ENCODE peak calls at places on chromosomes 7 and 10, in ten cellular contexts. Z is B cell; P is left ventricle myocardium inferior; I is adrenal gland; K is CD8-positive, alpha-beta T cell; O is colonic mucosa; E is WERI-Rb-1; A is ovary; J is breast epithelium; D is cardiac muscle cell. Y is an unnamed sample.

GRCh38 chr10:77548157-77548556 is 89.5 kb downstream of the KCNMA1 start:
- DNase-seq in Z (no peak), P (no peak), I (no peak), K (no peak), O (peak), E (no peak), A (no peak), J (no peak), D (no peak), Y (no peak)

GRCh38 chr10:62597226-62597625 is 207.3 kb upstream of the ADO start:
- DNase-seq in Z (no peak), P (no peak), I (no peak), K (no peak), O (no peak), E (no peak), A (no peak), J (no peak), D (no peak), Y (no peak)

GRCh38 chr10:125144209-125144608 is 16.2 kb downstream of the CTBP2 start:
- DNase-seq in Z (no peak), P (no peak), I (no peak), K (no peak), O (no peak), E (no peak), A (no peak), J (no peak), D (no peak), Y (no peak)

GRCh38 chr7:80475383-80475782 is 36.5 kb downstream of the GNAT3 start:
- DNase-seq in Z (no peak), P (no peak), I (no peak), K (no peak), O (no peak), E (no peak), A (no peak), J (no peak), D (no peak), Y (no peak)

GRCh38 chr7:50869108-50869716 is 86.5 kb upstream of the GRB10 start:
- DNase-seq in Z (no peak), P (no peak), I (no peak), K (no peak), O (no peak), E (no peak), A (no peak), J (no peak), D (no peak), Y (no peak)

GRCh38 chr10:5890519-5890878 is 456 bp downstream of the FBH1 start:
- DNase-seq in Z (no peak), P (no peak), I (peak), K (no peak), O (peak), E (peak), A (no peak), J (no peak), D (peak), Y (no peak)

GRCh38 chr7:84073476-84073875 is 121.1 kb downstream of the SEMA3A start:
- DNase-seq in Z (no peak), P (no peak), I (no peak), K (no peak), O (no peak), E (no peak), A (no peak), J (no peak), D (no peak), Y (no peak)

GRCh38 chr10:36888925-36889573 is 236.3 kb upstream of the ANKRD30A start:
- DNase-seq in Z (peak), P (no peak), I (no peak), K (no peak), O (peak), E (peak), A (no peak), J (peak), D (peak), Y (no peak)

GRCh38 chr10:100008708-100009282 is 952 bp downstream of the DNMBP start:
- DNase-seq in Z (no peak), P (no peak), I (no peak), K (no peak), O (no peak), E (no peak), A (no peak), J (no peak), D (no peak), Y (no peak)

GRCh38 chr7:33760146-33760545 is 145.2 kb upstream of the BMPER start:
- DNase-seq in Z (no peak), P (no peak), I (no peak), K (no peak), O (no peak), E (no peak), A (no peak), J (no peak), D (no peak), Y (no peak)

GRCh38 chr7:113314594-113314993 is 196.2 kb upstream of the SMIM30 start:
- DNase-seq in Z (no peak), P (no peak), I (no peak), K (no peak), O (no peak), E (no peak), A (no peak), J (no peak), D (no peak), Y (no peak)

GRCh38 chr10:47370015-47370767 is 13.9 kb downstream of the ZNF488 start:
- DNase-seq in Z (peak), P (no peak), I (no peak), K (peak), O (no peak), E (no peak), A (no peak), J (peak), D (no peak), Y (no peak)

GRCh38 chr10:124072106-124072505 is 21.3 kb downstream of the CHST15 start:
- DNase-seq in Z (no peak), P (no peak), I (no peak), K (no peak), O (no peak), E (no peak), A (no peak), J (no peak), D (no peak), Y (no peak)

GRCh38 chr7:34260282-34260681 is 354.9 kb downstream of the BMPER start:
- DNase-seq in Z (no peak), P (no peak), I (no peak), K (no peak), O (no peak), E (no peak), A (no peak), J (no peak), D (no peak), Y (no peak)

GRCh38 chr10:107614939-107615665 is 450.6 kb upstream of the SORCS1 start:
- DNase-seq in Z (no peak), P (no peak), I (no peak), K (no peak), O (no peak), E (no peak), A (no peak), J (no peak), D (no peak), Y (no peak)

GRCh38 chr7:4880218-4880617 is 3.3 kb downstream of the RADIL start:
- DNase-seq in Z (no peak), P (no peak), I (no peak), K (no peak), O (no peak), E (no peak), A (no peak), J (peak), D (peak), Y (no peak)

GRCh38 chr7:95396136-95397032 is at the start of gene PON3:
- DNase-seq in Z (no peak), P (no peak), I (no peak), K (no peak), O (peak), E (no peak), A (peak), J (peak), D (no peak), Y (no peak)

GRCh38 chr7:151694828-151695580 is 175.3 kb upstream of the RHEB start:
- DNase-seq in Z (no peak), P (peak), I (peak), K (no peak), O (peak), E (no peak), A (no peak), J (peak), D (no peak), Y (peak)

GRCh38 chr10:132793871-132794849 is 8.2 kb upstream of the NKX6-2 start:
- DNase-seq in Z (no peak), P (no peak), I (no peak), K (no peak), O (no peak), E (peak), A (no peak), J (no peak), D (no peak), Y (no peak)
- TF ChIP-seq CTCF in Z (no peak), P (no peak), I (no peak), K (no peak), O (no peak), E (peak), A (no peak), J (no peak), D (no peak), Y (peak)

GRCh38 chr10:80945267-80945880 is 407.7 kb downstream of the SH2D4B start:
- DNase-seq in Z (no peak), P (no peak), I (no peak), K (no peak), O (no peak), E (peak), A (no peak), J (no peak), D (peak), Y (peak)
- TF ChIP-seq CTCF in Z (no peak), P (peak), I (peak), K (no peak), O (peak), E (peak), A (no peak), J (peak), D (no peak), Y (peak)

GRCh38 chr10:81876253-81876731 is 1.3 kb downstream of the NRG3 start:
- DNase-seq in Z (no peak), P (no peak), I (no peak), K (no peak), O (no peak), E (peak), A (no peak), J (no peak), D (peak), Y (no peak)
- TF ChIP-seq CTCF in Z (no peak), P (no peak), I (no peak), K (no peak), O (no peak), E (no peak), A (no peak), J (no peak), D (no peak), Y (no peak)

GRCh38 chr7:122886357-122887081 is at the start of gene CADPS2:
- DNase-seq in Z (no peak), P (peak), I (peak), K (no peak), O (peak), E (peak), A (peak), J (peak), D (peak), Y (peak)
- TF ChIP-seq CTCF in Z (no peak), P (peak), I (peak), K (no peak), O (no peak), E (peak), A (peak), J (peak), D (peak), Y (no peak)

DNA sequence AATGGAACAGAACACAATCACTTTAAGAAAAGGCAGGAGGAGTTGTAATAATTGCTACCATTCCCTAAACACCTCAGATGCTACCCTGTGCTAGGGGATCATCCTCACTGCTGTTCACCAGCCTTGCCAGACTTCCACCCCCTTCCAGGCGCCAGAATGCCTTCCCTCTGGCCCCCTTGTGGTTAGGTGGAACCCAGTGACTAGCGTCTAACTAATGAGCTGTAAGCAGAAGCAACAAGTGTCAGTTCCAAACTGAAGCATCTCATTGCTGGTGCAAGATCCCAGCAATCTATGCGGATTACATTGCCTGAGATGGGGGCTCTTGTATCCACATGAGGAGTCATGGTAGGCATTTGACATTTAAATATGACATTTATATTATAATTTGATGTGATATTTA is 86.6 kb downstream of the FRMD4A start:
- DNase-seq in Z (no peak), P (no peak), I (no peak), K (no peak), O (no peak), E (peak), A (no peak), J (no peak), D (no peak), Y (no peak)
- TF ChIP-seq CTCF in Z (no peak), P (no peak), I (no peak), K (no peak), O (no peak), E (peak), A (no peak), J (no peak), D (peak), Y (peak)

GRCh38 chr10:115432188-115432819 is 339.1 kb downstream of the ATRNL1 start:
- DNase-seq in Z (no peak), P (no peak), I (no peak), K (no peak), O (no peak), E (no peak), A (no peak), J (no peak), D (peak), Y (peak)
- TF ChIP-seq CTCF in Z (no peak), P (peak), I (no peak), K (no peak), O (no peak), E (peak), A (no peak), J (no peak), D (peak), Y (peak)

DNA sequence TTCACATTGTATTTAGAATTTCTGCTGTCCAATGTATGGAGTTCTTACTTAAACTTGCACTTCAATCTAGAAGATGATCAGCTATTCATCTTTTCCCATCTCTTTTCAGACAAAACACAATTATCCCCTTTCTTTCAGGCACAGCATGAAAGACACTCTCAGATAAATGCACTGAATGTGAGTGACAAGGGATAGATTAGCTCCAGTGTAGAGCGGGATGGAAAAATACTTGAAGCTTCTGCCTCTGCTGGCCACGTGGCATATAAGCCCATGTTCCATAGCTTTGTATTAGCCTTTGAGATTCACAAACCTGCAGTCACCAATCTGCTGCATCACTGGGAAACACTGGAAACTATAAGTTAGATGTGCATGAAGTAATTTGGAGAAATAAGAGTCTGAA is 162.2 kb upstream of the FAM3C start:
- DNase-seq in Z (no peak), P (no peak), I (no peak), K (no peak), O (no peak), E (no peak), A (no peak), J (no peak), D (peak), Y (no peak)
- TF ChIP-seq CTCF in Z (no peak), P (no peak), I (no peak), K (no peak), O (no peak), E (peak), A (no peak), J (no peak), D (no peak), Y (no peak)